ENCODE peak calls at places on chromosomes 5 and 9, in six cellular contexts. W, Q, R, N, Y and E are unnamed samples.

GRCh38 chr9:91162311-91162710 is 199.4 kb downstream of the AUH start:
- DNase-seq in W (no peak), Q (no peak), R (no peak), N (no peak), Y (no peak), E (no peak)

GRCh38 chr5:72722792-72723402 is 93.6 kb upstream of the TNPO1 start:
- DNase-seq in W (no peak), Q (no peak), R (no peak), N (no peak), Y (no peak), E (no peak)

GRCh38 chr5:159094745-159095144 is 5.0 kb downstream of the EBF1 start:
- DNase-seq in W (peak), Q (no peak), R (peak), N (peak), Y (peak), E (no peak)

GRCh38 chr5:149268928-149269557 is 2.6 kb upstream of the AFAP1L1 start:
- DNase-seq in W (no peak), Q (no peak), R (peak), N (peak), Y (peak), E (no peak)

GRCh38 chr5:154677921-154678320 is 77.3 kb upstream of the LARP1 start:
- DNase-seq in W (no peak), Q (no peak), R (no peak), N (peak), Y (no peak), E (no peak)

GRCh38 chr9:94630281-94630680 is 9.0 kb downstream of the FBP1 start:
- DNase-seq in W (no peak), Q (no peak), R (no peak), N (no peak), Y (no peak), E (no peak)

GRCh38 chr5:135832941-135833340 is 1.5 kb upstream of the SLC25A48 start:
- DNase-seq in W (no peak), Q (peak), R (no peak), N (no peak), Y (no peak), E (no peak)

GRCh38 chr9:128215491-128216404 is 12.6 kb downstream of the DNM1 start:
- DNase-seq in W (no peak), Q (no peak), R (peak), N (peak), Y (no peak), E (no peak)

GRCh38 chr9:91047993-91048607 is 246.5 kb downstream of the SYK start:
- DNase-seq in W (no peak), Q (peak), R (peak), N (no peak), Y (no peak), E (no peak)

GRCh38 chr5:150410524-150411244 is 2.0 kb downstream of the CD74 start:
- DNase-seq in W (peak), Q (no peak), R (peak), N (peak), Y (peak), E (no peak)

GRCh38 chr9:127899200-127899943 is at the start of gene ST6GALNAC6:
- DNase-seq in W (peak), Q (no peak), R (peak), N (peak), Y (peak), E (peak)

GRCh38 chr9:92709954-92710353 is 40.0 kb upstream of the IPPK start:
- DNase-seq in W (no peak), Q (no peak), R (no peak), N (no peak), Y (no peak), E (no peak)

GRCh38 chr9:122991370-122991830 is 42.1 kb upstream of the GPR21 start:
- DNase-seq in W (no peak), Q (no peak), R (peak), N (peak), Y (peak), E (no peak)

GRCh38 chr5:74974451-74975089 is 77.8 kb downstream of the GCNT4 start:
- DNase-seq in W (no peak), Q (no peak), R (no peak), N (no peak), Y (no peak), E (no peak)

GRCh38 chr9:23779220-23779619 is 46.8 kb downstream of the ELAVL2 start:
- DNase-seq in W (no peak), Q (no peak), R (no peak), N (no peak), Y (no peak), E (no peak)

GRCh38 chr9:74499111-74499601 is 2.0 kb downstream of the RORB start:
- DNase-seq in W (no peak), Q (no peak), R (no peak), N (no peak), Y (no peak), E (no peak)

GRCh38 chr5:66860199-66860975 is 264.2 kb downstream of the MAST4 start:
- DNase-seq in W (no peak), Q (no peak), R (peak), N (no peak), Y (no peak), E (no peak)

GRCh38 chr9:36128331-36128730 is 8.2 kb upstream of the GLIPR2 start:
- DNase-seq in W (no peak), Q (no peak), R (peak), N (no peak), Y (no peak), E (no peak)

GRCh38 chr9:7304596-7304995 is 495.0 kb downstream of the DMAC1 start:
- DNase-seq in W (no peak), Q (no peak), R (no peak), N (no peak), Y (no peak), E (no peak)

GRCh38 chr5:35430381-35431162 is 187.1 kb upstream of the SPEF2 start:
- DNase-seq in W (no peak), Q (no peak), R (no peak), N (no peak), Y (no peak), E (no peak)

GRCh38 chr5:56264417-56265025 is 31.4 kb upstream of the ANKRD55 start:
- DNase-seq in W (no peak), Q (no peak), R (peak), N (peak), Y (peak), E (no peak)

GRCh38 chr5:116778015-116778414 is 203.4 kb upstream of the SEMA6A start:
- DNase-seq in W (no peak), Q (no peak), R (no peak), N (no peak), Y (no peak), E (no peak)

GRCh38 chr9:130939405-130939941 is 426 bp upstream of the FIBCD1 start:
- DNase-seq in W (no peak), Q (no peak), R (no peak), N (no peak), Y (no peak), E (no peak)

GRCh38 chr5:180515294-180515693 is 21.1 kb downstream of the CNOT6 start:
- DNase-seq in W (no peak), Q (no peak), R (no peak), N (no peak), Y (no peak), E (no peak)

GRCh38 chr9:125816321-125816720 is 69.1 kb downstream of the PBX3 start:
- DNase-seq in W (no peak), Q (no peak), R (no peak), N (no peak), Y (no peak), E (no peak)

GRCh38 chr5:77066823-77067442 is 20.2 kb downstream of the ZBED3 start:
- DNase-seq in W (no peak), Q (no peak), R (peak), N (no peak), Y (no peak), E (no peak)

GRCh38 chr5:134223406-134224251 is 2.2 kb downstream of the PPP2CA start:
- DNase-seq in W (no peak), Q (no peak), R (no peak), N (peak), Y (no peak), E (no peak)

GRCh38 chr5:179131321-179131835 is 71.2 kb downstream of the ZNF354C start:
- DNase-seq in W (no peak), Q (no peak), R (no peak), N (no peak), Y (no peak), E (no peak)

GRCh38 chr5:38719916-38720315 is 125.9 kb upstream of the OSMR start:
- DNase-seq in W (no peak), Q (no peak), R (peak), N (peak), Y (no peak), E (no peak)

GRCh38 chr5:16540421-16540820 is 74.8 kb upstream of the ZNF622 start:
- DNase-seq in W (no peak), Q (no peak), R (peak), N (no peak), Y (no peak), E (no peak)

GRCh38 chr5:40909233-40909632 is at the start of gene C7:
- DNase-seq in W (no peak), Q (no peak), R (no peak), N (no peak), Y (no peak), E (no peak)

GRCh38 chr5:33257807-33258491 is 182.8 kb upstream of the TARS1 start:
- DNase-seq in W (no peak), Q (no peak), R (peak), N (peak), Y (no peak), E (no peak)
- TF ChIP-seq CTCF in W (no peak), Q (no peak), R (peak), N (no peak), Y (no peak), E (no peak)

DNA sequence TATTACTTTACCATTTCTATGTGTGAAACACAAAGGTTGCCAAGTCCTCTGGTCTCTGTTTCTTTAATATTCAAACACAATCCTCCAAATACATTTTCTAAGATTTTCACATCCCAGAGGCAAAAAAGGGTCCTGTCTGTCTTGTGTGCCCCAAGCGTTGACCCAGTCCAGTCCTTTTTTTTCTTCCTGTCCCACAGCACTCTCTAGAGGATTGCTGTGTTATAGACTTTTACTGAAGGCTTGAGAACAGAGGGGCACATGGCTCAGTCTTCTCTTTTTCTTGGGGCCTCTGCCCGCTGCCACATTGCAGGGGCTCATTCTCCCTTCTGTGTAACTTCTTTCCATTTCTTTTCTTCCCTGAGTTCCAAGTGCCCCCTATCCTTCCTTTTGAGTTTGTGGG is 78.6 kb upstream of the SLC28A3 start:
- DNase-seq in W (no peak), Q (no peak), R (no peak), N (no peak), Y (no peak), E (no peak)
- TF ChIP-seq CTCF in W (no peak), Q (peak), R (peak), N (no peak), Y (peak), E (no peak)

GRCh38 chr5:62421414-62421813 is 8.9 kb downstream of the IPO11 start:
- DNase-seq in W (no peak), Q (no peak), R (no peak), N (no peak), Y (no peak), E (no peak)
- TF ChIP-seq CTCF in W (no peak), Q (no peak), R (no peak), N (no peak), Y (no peak), E (no peak)

GRCh38 chr9:136978073-136978864 is 965 bp downstream of the PTGDS start:
- DNase-seq in W (peak), Q (no peak), R (peak), N (peak), Y (peak), E (peak)
- TF ChIP-seq CTCF in W (no peak), Q (no peak), R (no peak), N (no peak), Y (no peak), E (no peak)

GRCh38 chr5:151471276-151471675 is 23.9 kb downstream of the SLC36A1 start:
- DNase-seq in W (no peak), Q (no peak), R (peak), N (no peak), Y (no peak), E (no peak)

GRCh38 chr5:151476054-151476453 is 28.7 kb downstream of the SLC36A1 start:
- DNase-seq in W (no peak), Q (no peak), R (no peak), N (no peak), Y (no peak), E (no peak)

GRCh38 chr5:151477106-151477505 is 29.7 kb downstream of the SLC36A1 start:
- DNase-seq in W (no peak), Q (no peak), R (peak), N (no peak), Y (no peak), E (no peak)

GRCh38 chr5:151475378-151475777 is 28.0 kb downstream of the SLC36A1 start:
- DNase-seq in W (no peak), Q (no peak), R (no peak), N (no peak), Y (no peak), E (no peak)

DNA sequence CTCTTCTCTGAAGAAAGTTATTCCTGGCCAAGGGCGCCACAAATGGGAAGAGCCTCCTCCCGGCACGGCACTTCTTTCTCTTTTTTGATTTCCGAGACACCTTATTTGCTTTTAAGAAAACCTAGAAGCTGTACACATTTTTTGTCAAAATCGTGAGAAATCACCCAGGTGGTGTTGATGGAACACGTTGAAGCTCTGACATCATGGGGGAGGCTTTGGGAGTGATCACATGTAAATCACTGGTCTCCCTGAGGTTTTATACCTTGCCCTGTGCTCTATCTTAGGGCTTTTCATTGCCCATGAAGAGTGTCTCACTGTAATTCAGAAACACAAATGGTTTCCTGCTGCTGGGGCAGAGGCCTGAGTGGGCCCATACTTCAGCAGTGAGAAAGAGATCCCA is 27.4 kb downstream of the SLC36A1 start:
- DNase-seq in W (no peak), Q (no peak), R (no peak), N (no peak), Y (no peak), E (no peak)
- TF ChIP-seq CTCF in W (no peak), Q (no peak), R (no peak), N (no peak), Y (no peak), E (no peak)

DNA sequence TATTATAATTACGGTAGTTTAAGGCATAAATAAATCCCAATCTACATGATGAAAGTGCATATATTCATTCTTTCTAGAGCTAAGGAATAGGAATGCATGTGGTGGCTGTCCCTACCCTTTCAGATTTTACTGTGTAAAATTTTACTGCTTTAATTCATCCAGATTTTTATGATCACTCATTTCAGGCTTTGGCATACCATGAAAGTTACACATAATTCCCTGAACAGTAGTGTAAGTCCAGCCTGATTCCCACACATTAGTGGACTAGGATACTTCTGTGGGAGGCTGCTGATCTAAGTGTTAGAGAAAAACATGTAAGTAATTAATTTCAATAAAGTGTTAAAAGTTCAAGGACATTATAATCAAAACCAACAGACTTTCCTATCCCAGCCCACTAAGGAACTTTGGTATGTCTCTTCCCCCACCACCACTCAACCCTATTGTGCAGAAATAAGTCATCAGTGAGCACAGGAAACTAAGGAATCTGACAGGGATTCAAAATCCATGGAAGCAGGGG is 83.0 kb downstream of the HINT1 start:
- DNase-seq in W (no peak), Q (no peak), R (peak), N (no peak), Y (no peak), E (no peak)
- TF ChIP-seq CTCF in W (no peak), Q (no peak), R (no peak), N (no peak), Y (no peak), E (no peak)